ENCODE peak calls at places on chromosome 2, in six cellular contexts. O, Y, J, P, U and F are unnamed samples.

GRCh38 chr2:95393901-95394300 is 8.6 kb upstream of the FAHD2A start:
- DNase-seq in O (no peak), Y (no peak), J (no peak), P (no peak), U (no peak), F (no peak)

GRCh38 chr2:23285076-23285795 is 99.7 kb upstream of the KLHL29 start:
- DNase-seq in O (no peak), Y (no peak), J (no peak), P (no peak), U (no peak), F (no peak)

GRCh38 chr2:98468621-98469236 is 24.1 kb downstream of the INPP4A start:
- DNase-seq in O (peak; percentile 32), Y (no peak), J (peak; percentile 39), P (no peak), U (no peak), F (no peak)

GRCh38 chr2:64860321-64860751 is 128.9 kb upstream of the SLC1A4 start:
- DNase-seq in O (no peak), Y (no peak), J (no peak), P (no peak), U (no peak), F (no peak)

GRCh38 chr2:210503622-210504300 is 27.2 kb upstream of the LANCL1 start:
- DNase-seq in O (peak; percentile 18), Y (no peak), J (peak; percentile 13), P (no peak), U (no peak), F (peak; percentile 33)

GRCh38 chr2:166234112-166234846 is 106.5 kb upstream of the SCN1A start:
- DNase-seq in O (peak; percentile 77), Y (no peak), J (peak; percentile 86), P (peak; percentile 18), U (no peak), F (peak; percentile 78)

GRCh38 chr2:120772261-120772660 is 36.6 kb downstream of the GLI2 start:
- DNase-seq in O (no peak), Y (no peak), J (no peak), P (no peak), U (no peak), F (no peak)

GRCh38 chr2:105125428-105125827 is 87.6 kb downstream of the MRPS9 start:
- DNase-seq in O (no peak), Y (no peak), J (no peak), P (no peak), U (no peak), F (no peak)

GRCh38 chr2:136582631-136583205 is 182.6 kb upstream of the THSD7B start:
- DNase-seq in O (peak; percentile 4), Y (peak; percentile 50), J (peak; percentile 0), P (no peak), U (peak; percentile 6), F (peak; percentile 0)

GRCh38 chr2:6423131-6423530 is 442.6 kb downstream of the CMPK2 start:
- DNase-seq in O (no peak), Y (no peak), J (no peak), P (no peak), U (no peak), F (no peak)

GRCh38 chr2:194602750-194603149 is 1054.3 kb upstream of the SLC39A10 start:
- DNase-seq in O (no peak), Y (no peak), J (no peak), P (no peak), U (no peak), F (no peak)

GRCh38 chr2:143426296-143426695 is 297.1 kb downstream of the ARHGAP15 start:
- DNase-seq in O (peak; percentile 56), Y (no peak), J (peak; percentile 64), P (peak; percentile 65), U (no peak), F (peak; percentile 55)

GRCh38 chr2:72008608-72009007 is 139.1 kb downstream of the CYP26B1 start:
- DNase-seq in O (no peak), Y (no peak), J (no peak), P (no peak), U (no peak), F (no peak)

GRCh38 chr2:75403991-75404428 is 156.7 kb downstream of the EVA1A start:
- DNase-seq in O (peak; percentile 73), Y (peak; percentile 53), J (peak; percentile 76), P (peak; percentile 7), U (no peak), F (peak; percentile 72)

GRCh38 chr2:11562011-11562410 is 28.2 kb downstream of the GREB1 start:
- DNase-seq in O (no peak), Y (no peak), J (no peak), P (no peak), U (no peak), F (no peak)

GRCh38 chr2:119116411-119117295 is 41.9 kb downstream of the C1QL2 start:
- DNase-seq in O (no peak), Y (no peak), J (no peak), P (no peak), U (no peak), F (no peak)

GRCh38 chr2:236617221-236617737 is 47.7 kb downstream of the ACKR3 start:
- DNase-seq in O (no peak), Y (no peak), J (no peak), P (no peak), U (no peak), F (no peak)

GRCh38 chr2:55530539-55531081 is 11.1 kb downstream of the CFAP36 start:
- DNase-seq in O (no peak), Y (no peak), J (no peak), P (no peak), U (no peak), F (no peak)

GRCh38 chr2:226012116-226012515 is 612.6 kb downstream of the NYAP2 start:
- DNase-seq in O (no peak), Y (no peak), J (no peak), P (no peak), U (no peak), F (no peak)

GRCh38 chr2:95271381-95271971 is 2.8 kb upstream of the PROM2 start:
- DNase-seq in O (no peak), Y (no peak), J (no peak), P (no peak), U (no peak), F (no peak)

GRCh38 chr2:151808258-151809072 is 19.8 kb downstream of the ARL5A start:
- DNase-seq in O (peak; percentile 45), Y (no peak), J (peak; percentile 48), P (no peak), U (no peak), F (peak; percentile 62)

GRCh38 chr2:121177905-121178304 is 107.1 kb downstream of the TFCP2L1 start:
- DNase-seq in O (no peak), Y (no peak), J (no peak), P (no peak), U (no peak), F (no peak)

GRCh38 chr2:238682536-238682935 is 165.3 kb upstream of the TWIST2 start:
- DNase-seq in O (no peak), Y (no peak), J (no peak), P (no peak), U (no peak), F (no peak)

GRCh38 chr2:217077841-217078407 is 218.1 kb upstream of the TNP1 start:
- DNase-seq in O (no peak), Y (no peak), J (no peak), P (no peak), U (no peak), F (peak; percentile 30)

DNA sequence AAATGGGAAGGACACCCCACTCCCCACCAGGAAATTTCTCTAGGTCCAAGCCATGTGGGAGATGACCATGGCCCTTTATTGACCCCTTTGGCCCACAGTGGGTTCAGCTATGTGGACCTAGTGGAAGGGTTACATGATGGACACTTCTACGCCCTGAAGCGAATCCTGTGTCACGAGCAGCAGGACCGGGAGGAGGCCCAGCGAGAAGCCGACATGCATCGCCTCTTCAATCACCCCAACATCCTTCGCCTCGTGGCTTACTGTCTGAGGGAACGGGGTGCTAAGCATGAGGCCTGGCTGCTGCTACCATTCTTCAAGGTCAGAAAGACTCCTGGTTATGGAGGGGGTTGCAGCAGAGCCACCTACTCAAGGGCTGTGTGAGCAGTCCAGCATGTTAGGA is 1.3 kb downstream of the STK16 start:
- DNase-seq in O (no peak), Y (no peak), J (no peak), P (no peak), U (no peak), F (no peak)
- H3K4me3 ChIP-seq in O (no peak overlapping the region), Y (no peak overlapping the region), J (peak overlapping the region; percentile 93), P (no peak overlapping the region), U (no peak overlapping the region), F (peak overlapping the region; percentile 98)

DNA sequence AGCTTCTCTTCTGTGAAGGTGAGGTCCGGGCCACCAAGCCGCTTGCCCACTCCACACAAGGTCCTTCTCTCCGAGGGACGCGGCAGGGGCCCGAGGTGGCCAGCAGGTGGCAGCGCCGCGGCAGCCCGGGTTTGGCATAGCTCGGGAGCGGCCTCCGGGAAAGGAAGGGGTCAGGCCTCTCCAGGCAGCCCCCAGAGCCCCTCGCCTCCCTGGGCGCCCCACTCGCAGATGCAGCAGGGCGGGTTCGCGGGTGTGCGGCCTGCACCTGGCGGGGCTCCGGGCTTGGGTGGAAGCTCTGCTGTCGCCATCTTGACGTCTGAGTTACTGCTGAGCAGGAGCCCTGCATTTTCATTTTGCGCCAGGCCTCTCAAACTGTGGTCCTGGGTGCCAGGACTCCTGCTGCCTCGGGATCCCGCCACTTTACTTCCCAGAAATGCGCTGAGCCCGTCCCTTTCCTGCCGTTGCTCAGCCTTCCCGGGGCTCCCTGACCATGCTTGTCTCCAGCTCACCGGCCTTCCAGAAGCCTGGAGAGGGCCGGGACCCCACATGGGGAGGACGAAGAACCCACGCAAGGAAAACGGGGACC is 18.6 kb upstream of the NCL start:
- DNase-seq in O (peak; percentile 73), Y (peak; percentile 79), J (peak; percentile 66), P (peak; percentile 10), U (peak; percentile 60), F (peak; percentile 58)
- H3K4me3 ChIP-seq in O (no peak overlapping the region), Y (no peak overlapping the region), J (peak overlapping the region; percentile 50), P (no peak overlapping the region), U (peak overlapping the region; percentile 56), F (peak overlapping the region; percentile 65)

DNA sequence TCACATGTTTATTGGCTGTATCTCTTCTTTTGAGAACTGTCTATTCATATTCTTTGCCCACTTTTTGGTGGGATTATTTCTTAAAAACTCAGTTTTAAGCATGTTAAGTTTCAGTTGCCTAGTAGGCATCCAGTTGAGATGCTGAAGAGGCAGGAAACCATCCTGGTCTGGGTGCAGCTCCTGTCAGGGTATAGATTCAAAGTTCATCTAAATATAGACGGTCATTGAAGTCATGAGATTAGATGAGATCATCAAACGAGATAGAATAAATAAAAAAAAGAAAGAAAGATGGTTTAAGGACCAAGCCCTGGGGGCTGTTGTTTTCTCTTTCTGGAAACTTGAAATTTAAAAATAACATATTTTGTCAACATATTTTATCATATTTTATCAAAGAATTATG is 9.2 kb upstream of the DNAH7 start:
- DNase-seq in O (no peak), Y (no peak), J (no peak), P (no peak), U (no peak), F (no peak)
- H3K4me3 ChIP-seq in O (no peak overlapping the region), Y (no peak overlapping the region), J (no peak overlapping the region), P (no peak overlapping the region), U (no peak overlapping the region), F (no peak overlapping the region)

GRCh38 chr2:207468504-207468903 is 61.3 kb upstream of the CREB1 start:
- DNase-seq in O (no peak), Y (no peak), J (no peak), P (no peak), U (no peak), F (no peak)
- H3K4me3 ChIP-seq in O (no peak overlapping the region), Y (no peak overlapping the region), J (no peak overlapping the region), P (no peak overlapping the region), U (no peak overlapping the region), F (no peak overlapping the region)